ENCODE peak calls at places on chromosomes 1 and 21, in four cellular contexts. V is HCT116, Y is fibroblast of lung, X is IMR-90. D is an unnamed sample.

GRCh38 chr1:228337711-228338520 is 68.7 kb downstream of the TRIM11 start:
- DNase-seq in V (no peak), X (no peak), Y (no peak), D (no peak)

GRCh38 chr1:58409826-58410225 is 136.7 kb downstream of the OMA1 start:
- DNase-seq in X (peak), V (no peak), Y (no peak), D (no peak)

GRCh38 chr1:24345334-24345733 is 26.2 kb downstream of the GRHL3 start:
- DNase-seq in Y (no peak), X (no peak), V (no peak), D (no peak)

GRCh38 chr1:37477198-37477931 is 3.0 kb downstream of the ZC3H12A start:
- DNase-seq in V (no peak), X (peak), Y (no peak), D (peak)

GRCh38 chr1:209643295-209644020 is 8.8 kb downstream of the LAMB3 start:
- DNase-seq in V (no peak), Y (peak), X (no peak), D (no peak)

GRCh38 chr1:58597991-58598390 is 20.9 kb upstream of the TACSTD2 start:
- DNase-seq in X (no peak), Y (no peak), V (no peak), D (no peak)

GRCh38 chr1:173771536-173771935 is 52.9 kb upstream of the DARS2 start:
- DNase-seq in X (no peak), V (no peak), Y (no peak), D (no peak)

GRCh38 chr1:78440381-78440793 is 50.4 kb upstream of the PTGFR start:
- DNase-seq in V (no peak), Y (no peak), X (peak), D (no peak)

GRCh38 chr1:232630047-232630893 is at the start of gene SIPA1L2:
- DNase-seq in X (peak), V (peak), Y (peak), D (peak)

GRCh38 chr1:232629250-232630046 is 485 bp downstream of the SIPA1L2 start:
- DNase-seq in V (no peak), Y (peak), X (no peak), D (peak)

GRCh38 chr1:232627645-232628334 is 2.1 kb downstream of the SIPA1L2 start:
- DNase-seq in X (peak), V (no peak), Y (peak), D (no peak)

GRCh38 chr1:232627171-232627570 is 2.8 kb downstream of the SIPA1L2 start:
- DNase-seq in V (no peak), X (no peak), Y (no peak), D (no peak)

GRCh38 chr1:232628335-232629214 is 1.4 kb downstream of the SIPA1L2 start:
- DNase-seq in Y (peak), V (no peak), X (peak), D (no peak)
- H3K9ac ChIP-seq in Y (no peak), V (no peak), X (peak), D (peak)

GRCh38 chr1:30422251-30422650 is 301.1 kb downstream of the MATN1 start:
- DNase-seq in V (no peak), Y (no peak), X (no peak), D (no peak)

GRCh38 chr1:30419831-30420230 is 303.6 kb downstream of the MATN1 start:
- DNase-seq in Y (no peak), X (no peak), V (no peak), D (no peak)

GRCh38 chr1:30418426-30419245 is 304.7 kb downstream of the MATN1 start:
- DNase-seq in Y (no peak), X (no peak), V (no peak), D (no peak)

GRCh38 chr1:30419246-30419720 is 304.1 kb downstream of the MATN1 start:
- DNase-seq in X (no peak), V (no peak), Y (no peak), D (no peak)

GRCh38 chr1:30420519-30421050 is 302.8 kb downstream of the MATN1 start:
- DNase-seq in V (no peak), X (no peak), Y (no peak), D (no peak)
- H2AFZ ChIP-seq in V (no peak), X (peak), Y (no peak), D (no peak)

DNA sequence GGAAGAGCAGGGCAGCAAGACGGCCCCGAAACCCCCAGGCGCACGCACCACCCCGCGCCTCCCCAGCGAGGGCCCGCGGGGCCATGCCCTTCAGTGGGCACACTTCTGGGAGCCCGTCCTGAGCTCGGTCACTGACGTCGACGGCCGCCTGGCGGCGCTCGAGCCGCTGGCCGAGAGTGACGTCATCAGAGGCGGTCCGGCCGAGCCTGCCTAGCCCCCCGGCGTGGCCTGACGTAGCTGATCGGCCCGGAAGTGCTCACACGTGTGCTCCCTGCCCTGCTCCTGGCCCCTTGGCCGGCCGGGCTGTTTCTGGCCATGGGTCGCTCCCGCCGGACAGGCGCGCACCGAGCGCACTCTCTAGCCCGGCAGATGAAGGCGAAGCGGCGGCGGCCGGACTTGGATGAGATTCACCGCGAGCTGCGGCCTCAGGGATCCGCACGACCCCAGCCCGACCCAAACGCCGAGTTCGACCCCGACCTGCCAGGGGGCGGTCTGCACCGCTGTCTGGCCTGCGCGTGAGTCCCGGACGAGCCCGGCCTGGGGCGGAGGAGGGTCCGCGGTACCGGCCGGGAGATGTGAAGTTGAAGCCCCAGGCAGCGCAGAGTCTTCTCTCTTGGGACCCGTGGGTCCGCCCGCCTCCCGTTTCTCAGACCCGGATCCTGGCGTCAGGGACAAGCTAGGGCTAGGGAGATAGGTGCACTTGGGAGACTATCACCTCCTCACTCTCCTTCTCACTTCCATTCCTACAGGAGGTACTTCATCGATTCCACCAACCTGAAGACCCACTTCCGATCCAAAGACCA is at the start of gene ZNF593:
- DNase-seq in X (peak), V (peak), Y (peak), D (peak)
- H3K9ac ChIP-seq in X (peak), V (peak), Y (peak), D (peak)

GRCh38 chr1:170580636-170581035 is 48.7 kb downstream of the GORAB start:
- DNase-seq in Y (no peak), X (no peak), V (no peak), D (no peak)

GRCh38 chr1:170581041-170581440 is 49.1 kb downstream of the GORAB start:
- DNase-seq in X (no peak), V (no peak), Y (no peak), D (no peak)

GRCh38 chr1:170578356-170578755 is 46.4 kb downstream of the GORAB start:
- DNase-seq in V (no peak), Y (no peak), X (peak), D (no peak)

DNA sequence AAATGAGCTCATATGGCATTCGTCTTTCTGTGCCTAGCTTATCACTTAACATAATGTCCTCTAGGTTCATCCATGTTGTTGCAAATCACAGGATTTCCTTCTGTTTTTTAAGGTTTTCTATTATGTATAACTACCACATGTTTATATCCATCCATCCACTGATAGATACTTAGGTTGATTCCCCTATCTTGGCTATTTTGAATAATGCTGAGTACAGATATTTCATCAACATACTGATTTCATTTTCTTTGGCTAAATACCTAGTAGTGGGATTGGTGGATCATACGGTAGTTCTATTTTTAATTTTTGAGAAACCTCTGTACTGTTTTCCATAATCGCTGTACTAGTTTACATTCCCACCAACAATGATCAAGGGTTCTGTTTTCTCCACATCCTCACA is 45.0 kb downstream of the GORAB start:
- DNase-seq in X (no peak), V (no peak), Y (no peak), D (no peak)
- H2AFZ ChIP-seq in X (no peak), V (no peak), Y (no peak), D (no peak)

DNA sequence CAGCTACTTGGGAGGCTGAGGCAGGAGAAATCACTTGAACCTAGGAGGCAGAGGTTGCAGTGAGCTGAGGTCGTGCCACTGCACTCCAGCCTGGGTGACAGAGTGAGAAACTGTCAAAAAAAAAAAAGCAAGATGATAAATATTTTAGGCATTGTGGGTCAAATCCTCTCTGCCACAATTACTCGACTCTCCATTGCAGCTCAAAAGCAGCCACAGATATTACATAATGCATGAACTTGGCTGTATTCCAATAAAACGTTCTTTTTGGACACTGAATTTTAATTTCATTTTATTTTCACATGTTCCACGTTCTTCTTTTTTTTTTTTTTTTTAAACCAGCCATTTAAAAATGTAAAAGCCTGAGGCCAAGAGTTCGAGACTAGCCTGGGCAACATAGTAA is 69.5 kb downstream of the TCP10L start:
- DNase-seq in X (peak), V (no peak), Y (peak), D (no peak)
- H3K9ac ChIP-seq in X (no peak), V (no peak), Y (no peak), D (no peak)

GRCh38 chr1:67555487-67556296 is 125.5 kb upstream of the SERBP1 start:
- DNase-seq in V (no peak), X (no peak), Y (no peak), D (no peak)
- H2AFZ ChIP-seq in V (peak), X (peak), Y (no peak), D (no peak)

DNA sequence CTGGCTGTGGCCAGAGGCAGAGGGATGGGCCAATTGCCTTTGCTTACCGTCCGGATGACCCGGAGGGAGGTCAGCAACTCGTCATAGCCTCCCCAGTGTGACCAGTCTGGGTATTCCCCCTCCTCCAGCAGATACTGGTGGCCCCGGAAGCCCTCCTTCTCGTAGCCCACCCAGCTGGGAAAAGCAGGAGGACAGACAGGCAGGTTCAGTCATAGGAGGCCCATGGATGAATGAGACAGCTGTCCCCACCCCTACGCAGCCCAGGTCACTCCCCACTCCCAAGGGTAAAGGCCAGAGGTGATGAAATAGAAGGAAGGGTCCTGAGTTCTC is 16.8 kb downstream of the CRYBG2 start:
- DNase-seq in X (no peak), V (no peak), Y (no peak), D (no peak)
- H3K9ac ChIP-seq in X (no peak), V (peak), Y (no peak), D (no peak)

GRCh38 chr1:35533596-35533995 is 23.6 kb downstream of the KIAA0319L start:
- DNase-seq in Y (no peak), X (no peak), V (no peak), D (no peak)
- H2AFZ ChIP-seq in Y (no peak), X (no peak), V (no peak), D (no peak)

D was measured in DND-41.